ENCODE peak calls at places on chromosomes 13 and 19, in four cellular contexts. W is NCI-H1092; E is amygdala; B is activated CD4-positive, CD25-positive, alpha-beta regulatory T cell treated with anti-CD3 and anti-CD28 coated beads, Interleukin-2, amount 50 U/mL, for 16 hours. P is an unnamed sample.

GRCh38 chr13:24081388-24081787 is 79.1 kb upstream of the SPATA13 start:
- DNase-seq in E (no peak), W (no peak), B (no peak), P (peak; percentile 59)

GRCh38 chr13:51928231-51928630 is 66.5 kb downstream of the CCDC70 start:
- DNase-seq in W (no peak), B (no peak), E (no peak), P (no peak)

GRCh38 chr13:101529419-101529818 is 76.9 kb downstream of the ITGBL1 start:
- DNase-seq in E (no peak), W (no peak), B (no peak), P (peak; percentile 97)

GRCh38 chr19:7177926-7178325 is 108.4 kb downstream of the ZNF557 start:
- DNase-seq in W (no peak), B (no peak), E (no peak), P (no peak)

GRCh38 chr13:91719033-91719432 is 320.6 kb downstream of the GPC5 start:
- DNase-seq in W (no peak), B (no peak), E (no peak), P (peak; percentile 9)

GRCh38 chr13:20165417-20166257 is 4.8 kb upstream of the GJA3 start:
- DNase-seq in E (no peak), W (no peak), B (no peak), P (no peak)

GRCh38 chr19:58387338-58388174 is 487 bp downstream of the RPS5 start:
- DNase-seq in E (no peak), W (no peak), B (no peak), P (peak; percentile 30)

GRCh38 chr19:3061214-3062161 is 807 bp downstream of the TLE5 start:
- DNase-seq in E (peak; percentile 47), W (no peak), B (peak; percentile 52), P (peak; percentile 49)

GRCh38 chr13:114062754-114063153 is 69.7 kb downstream of the RASA3 start:
- DNase-seq in E (no peak), B (no peak), W (no peak), P (no peak)

GRCh38 chr13:57857945-57858344 is 226.4 kb downstream of the PCDH17 start:
- DNase-seq in B (no peak), W (no peak), E (no peak), P (no peak)

GRCh38 chr13:44840131-44840530 is 149.1 kb downstream of the NUFIP1 start:
- DNase-seq in E (no peak), W (no peak), B (no peak), P (no peak)

GRCh38 chr13:80037505-80037888 is 303.4 kb downstream of the SPRY2 start:
- DNase-seq in B (no peak), W (no peak), E (no peak), P (peak; percentile 95)

GRCh38 chr13:21616880-21617279 is 12.9 kb upstream of the MICU2 start:
- DNase-seq in E (no peak), W (no peak), B (no peak), P (no peak)

GRCh38 chr19:56113071-56113632 is 7.9 kb downstream of the ZNF787 start:
- DNase-seq in B (no peak), W (no peak), E (no peak), P (no peak)

GRCh38 chr19:31350693-31351211 is 1.5 kb upstream of the TSHZ3 start:
- DNase-seq in W (no peak), B (no peak), E (no peak), P (peak; percentile 65)

GRCh38 chr13:93690139-93690538 is 463.5 kb downstream of the GPC6 start:
- DNase-seq in B (no peak), E (no peak), W (no peak), P (peak; percentile 36)

GRCh38 chr13:99995503-99996176 is 14.1 kb downstream of the ZIC2 start:
- DNase-seq in E (no peak), B (no peak), W (peak; percentile 29), P (no peak)

GRCh38 chr19:2385053-2385721 is 25.1 kb downstream of the TMPRSS9 start:
- DNase-seq in B (no peak), W (peak; percentile 36), E (peak; percentile 18), P (peak; percentile 80)

GRCh38 chr19:55340144-55340783 is 588 bp downstream of the KMT5C start:
- DNase-seq in B (no peak), E (no peak), W (no peak), P (no peak)

GRCh38 chr19:46602392-46603194 is 1.5 kb downstream of the CALM3 start:
- DNase-seq in E (no peak), B (no peak), W (no peak), P (no peak)

GRCh38 chr19:12872941-12873890 is 8.0 kb downstream of the DNASE2 start:
- DNase-seq in W (no peak), B (no peak), E (no peak), P (peak; percentile 86)

GRCh38 chr13:24851546-24851945 is 87.6 kb downstream of the RNF17 start:
- DNase-seq in E (no peak), B (no peak), W (no peak), P (peak; percentile 89)

GRCh38 chr19:3603121-3603841 is 3.4 kb downstream of the TBXA2R start:
- DNase-seq in W (no peak), E (no peak), B (no peak), P (no peak)

GRCh38 chr13:98746968-98747367 is 5.5 kb downstream of the SLC15A1 start:
- DNase-seq in E (no peak), B (no peak), W (no peak), P (peak; percentile 51)

GRCh38 chr13:37149380-37149779 is 43.9 kb upstream of the CSNK1A1L start:
- DNase-seq in B (no peak), W (no peak), E (no peak), P (no peak)

GRCh38 chr13:23985846-23986245 is 88.5 kb upstream of the C1QTNF9B start:
- DNase-seq in B (no peak), E (no peak), W (no peak), P (no peak)

GRCh38 chr19:41701401-41702075 is 6.9 kb upstream of the CEACAM5 start:
- DNase-seq in B (no peak), E (no peak), W (peak; percentile 32), P (no peak)

GRCh38 chr13:76293751-76294150 is 592.5 kb downstream of the KCTD12 start:
- DNase-seq in B (no peak), W (no peak), E (no peak), P (peak; percentile 28)